ENCODE peak calls at places on chromosomes 4 and X, in six cellular contexts. One of them, this sample, is unnamed.

GRCh38 chr4:152946460-152946859 is 10.3 kb downstream of the FHDC1 start:
- DNase-seq in HCT116: no peak
- DNase-seq in stomach: no peak
- DNase-seq in ovary: no peak
- DNase-seq in H1: no peak
- DNase-seq in thyroid gland: no peak
- DNase-seq in this sample: no peak

GRCh38 chrX:40651620-40652223 is 4.4 kb upstream of the CXorf38 start:
- DNase-seq in HCT116: peak; percentile 45
- DNase-seq in ovary: peak; percentile 67
- DNase-seq in stomach: peak; percentile 77
- DNase-seq in thyroid gland: peak; percentile 73
- DNase-seq in H1: no peak
- DNase-seq in this sample: peak; percentile 75

GRCh38 chr4:138113819-138114415 is 128.2 kb downstream of the SLC7A11 start:
- DNase-seq in stomach: no peak
- DNase-seq in HCT116: no peak
- DNase-seq in H1: no peak
- DNase-seq in thyroid gland: no peak
- DNase-seq in ovary: no peak
- DNase-seq in this sample: no peak

GRCh38 chr4:10333942-10334341 is 123.3 kb downstream of the ZNF518B start:
- DNase-seq in ovary: no peak
- DNase-seq in H1: peak; percentile 60
- DNase-seq in thyroid gland: no peak
- DNase-seq in HCT116: no peak
- DNase-seq in stomach: no peak
- DNase-seq in this sample: no peak

GRCh38 chr4:93791570-93792195 is 36.9 kb upstream of the ATOH1 start:
- DNase-seq in ovary: peak; percentile 46
- DNase-seq in H1: no peak
- DNase-seq in stomach: peak; percentile 59
- DNase-seq in thyroid gland: peak; percentile 55
- DNase-seq in HCT116: peak; percentile 55
- DNase-seq in this sample: peak; percentile 50

GRCh38 chr4:184328022-184328736 is 110.5 kb upstream of the ENPP6 start:
- DNase-seq in ovary: no peak
- DNase-seq in HCT116: no peak
- DNase-seq in stomach: no peak
- DNase-seq in H1: no peak
- DNase-seq in thyroid gland: peak; percentile 69
- DNase-seq in this sample: no peak

GRCh38 chr4:39576268-39576667 is 49.0 kb upstream of the UGDH start:
- DNase-seq in H1: no peak
- DNase-seq in thyroid gland: no peak
- DNase-seq in HCT116: no peak
- DNase-seq in stomach: no peak
- DNase-seq in ovary: no peak
- DNase-seq in this sample: no peak

GRCh38 chrX:17692709-17693346 is 44.5 kb upstream of the SCML1 start:
- DNase-seq in stomach: no peak
- DNase-seq in ovary: no peak
- DNase-seq in HCT116: no peak
- DNase-seq in thyroid gland: no peak
- DNase-seq in H1: no peak
- DNase-seq in this sample: no peak

GRCh38 chrX:133698298-133698697 is 283.0 kb upstream of the GPC4 start:
- DNase-seq in stomach: no peak
- DNase-seq in thyroid gland: no peak
- DNase-seq in H1: no peak
- DNase-seq in HCT116: no peak
- DNase-seq in ovary: no peak
- DNase-seq in this sample: no peak

GRCh38 chr4:133347409-133347808 is 198.3 kb downstream of the PCDH10 start:
- DNase-seq in HCT116: no peak
- DNase-seq in stomach: no peak
- DNase-seq in ovary: no peak
- DNase-seq in H1: no peak
- DNase-seq in thyroid gland: no peak
- DNase-seq in this sample: no peak

GRCh38 chrX:16665089-16665488 is 15.1 kb downstream of the S100G start:
- DNase-seq in H1: no peak
- DNase-seq in stomach: no peak
- DNase-seq in ovary: no peak
- DNase-seq in thyroid gland: no peak
- DNase-seq in HCT116: no peak
- DNase-seq in this sample: no peak

GRCh38 chrX:39440734-39441305 is 639.6 kb downstream of the MID1IP1 start:
- DNase-seq in H1: no peak
- DNase-seq in HCT116: no peak
- DNase-seq in stomach: no peak
- DNase-seq in ovary: no peak
- DNase-seq in thyroid gland: no peak
- DNase-seq in this sample: no peak

GRCh38 chr4:5477613-5478012 is 230.7 kb downstream of the EVC2 start:
- DNase-seq in HCT116: no peak
- DNase-seq in ovary: no peak
- DNase-seq in stomach: no peak
- DNase-seq in thyroid gland: no peak
- DNase-seq in H1: no peak
- DNase-seq in this sample: no peak

GRCh38 chrX:141176586-141177451 is at the start of gene LDOC1:
- DNase-seq in HCT116: no peak
- DNase-seq in ovary: peak; percentile 89
- DNase-seq in stomach: peak; percentile 73
- DNase-seq in thyroid gland: peak; percentile 82
- DNase-seq in H1: peak; percentile 70
- DNase-seq in this sample: peak; percentile 73

GRCh38 chr4:46594658-46595057 is 204.7 kb upstream of the GABRA2 start:
- DNase-seq in stomach: no peak
- DNase-seq in HCT116: no peak
- DNase-seq in H1: no peak
- DNase-seq in thyroid gland: no peak
- DNase-seq in ovary: no peak
- DNase-seq in this sample: no peak

GRCh38 chr4:110586137-110586850 is 36.6 kb downstream of the PITX2 start:
- DNase-seq in H1: no peak
- DNase-seq in ovary: no peak
- DNase-seq in HCT116: peak; percentile 31
- DNase-seq in stomach: no peak
- DNase-seq in thyroid gland: no peak
- DNase-seq in this sample: no peak

GRCh38 chr4:6180841-6181631 is 19.3 kb downstream of the JAKMIP1 start:
- DNase-seq in stomach: no peak
- DNase-seq in ovary: no peak
- DNase-seq in thyroid gland: no peak
- DNase-seq in HCT116: no peak
- DNase-seq in H1: no peak
- DNase-seq in this sample: no peak

GRCh38 chr4:186132577-186133277 is 28.2 kb downstream of the FAM149A start:
- DNase-seq in H1: peak; percentile 34
- DNase-seq in HCT116: peak; percentile 24
- DNase-seq in ovary: no peak
- DNase-seq in thyroid gland: peak; percentile 15
- DNase-seq in stomach: no peak
- DNase-seq in this sample: no peak

GRCh38 chr4:80308466-80308822 is 27.1 kb upstream of the CFAP299 start:
- DNase-seq in thyroid gland: no peak
- DNase-seq in ovary: no peak
- DNase-seq in stomach: no peak
- DNase-seq in H1: no peak
- DNase-seq in HCT116: no peak
- DNase-seq in this sample: no peak
- H3K4me1 ChIP-seq in thyroid gland: no peaks in the 10 kb centered on the region
- H3K4me1 ChIP-seq in ovary: no peaks in the 10 kb centered on the region
- H3K4me1 ChIP-seq in stomach: no peaks in the 10 kb centered on the region
- H3K4me1 ChIP-seq in H1: no peaks in the 10 kb centered on the region
- H3K4me1 ChIP-seq in HCT116: no peaks in the 10 kb centered on the region
- H3K4me1 ChIP-seq in this sample: no peaks in the 10 kb centered on the region

GRCh38 chrX:156001667-156002021 is 4.1 kb downstream of the IL9R start:
- DNase-seq in stomach: no peak
- DNase-seq in thyroid gland: no peak
- DNase-seq in ovary: no peak
- DNase-seq in H1: no peak
- DNase-seq in HCT116: no peak
- DNase-seq in this sample: no peak
- H3K9me3 ChIP-seq in stomach: no peaks in the 10 kb centered on the region
- H3K9me3 ChIP-seq in thyroid gland: no peaks in the 10 kb centered on the region
- H3K9me3 ChIP-seq in ovary: no peaks in the 10 kb centered on the region
- H3K9me3 ChIP-seq in H1: peaks cover 90% of the 10 kb centered on the region
- H3K9me3 ChIP-seq in HCT116: no peaks in the 10 kb centered on the region
- H3K9me3 ChIP-seq in this sample: no peaks in the 10 kb centered on the region

GRCh38 chr4:141759796-141760425 is 123.5 kb downstream of the IL15 start:
- DNase-seq in stomach: no peak
- DNase-seq in ovary: no peak
- DNase-seq in HCT116: no peak
- DNase-seq in thyroid gland: no peak
- DNase-seq in H1: no peak
- DNase-seq in this sample: no peak

GRCh38 chr4:141768954-141769353 is 132.6 kb downstream of the IL15 start:
- DNase-seq in HCT116: no peak
- DNase-seq in ovary: no peak
- DNase-seq in stomach: no peak
- DNase-seq in H1: no peak
- DNase-seq in thyroid gland: no peak
- DNase-seq in this sample: no peak

GRCh38 chr4:141761926-141762325 is 125.5 kb downstream of the IL15 start:
- DNase-seq in ovary: no peak
- DNase-seq in HCT116: no peak
- DNase-seq in H1: no peak
- DNase-seq in thyroid gland: no peak
- DNase-seq in stomach: no peak
- DNase-seq in this sample: no peak

GRCh38 chr4:141763373-141763772 is 127.0 kb downstream of the IL15 start:
- DNase-seq in stomach: no peak
- DNase-seq in H1: no peak
- DNase-seq in thyroid gland: no peak
- DNase-seq in HCT116: no peak
- DNase-seq in ovary: no peak
- DNase-seq in this sample: no peak
- TF ChIP-seq POLR2A in stomach: no peak
- TF ChIP-seq POLR2A in H1: no peak
- TF ChIP-seq POLR2A in thyroid gland: no peak
- TF ChIP-seq POLR2A in HCT116: no peak
- TF ChIP-seq POLR2A in ovary: no peak
- TF ChIP-seq POLR2A in this sample: no peak

GRCh38 chr4:24137596-24137962 is 247.7 kb upstream of the PPARGC1A start:
- DNase-seq in thyroid gland: no peak
- DNase-seq in stomach: no peak
- DNase-seq in H1: no peak
- DNase-seq in HCT116: no peak
- DNase-seq in ovary: no peak
- DNase-seq in this sample: no peak

GRCh38 chr4:24140892-24141291 is 251.0 kb upstream of the PPARGC1A start:
- DNase-seq in ovary: no peak
- DNase-seq in H1: no peak
- DNase-seq in thyroid gland: no peak
- DNase-seq in stomach: no peak
- DNase-seq in HCT116: no peak
- DNase-seq in this sample: no peak

GRCh38 chr4:24141836-24142235 is 252.0 kb upstream of the PPARGC1A start:
- DNase-seq in stomach: no peak
- DNase-seq in thyroid gland: no peak
- DNase-seq in HCT116: no peak
- DNase-seq in H1: no peak
- DNase-seq in ovary: no peak
- DNase-seq in this sample: no peak

GRCh38 chr4:24143741-24144140 is 253.9 kb upstream of the PPARGC1A start:
- DNase-seq in stomach: no peak
- DNase-seq in HCT116: no peak
- DNase-seq in ovary: no peak
- DNase-seq in thyroid gland: peak; percentile 78
- DNase-seq in H1: no peak
- DNase-seq in this sample: no peak

DNA sequence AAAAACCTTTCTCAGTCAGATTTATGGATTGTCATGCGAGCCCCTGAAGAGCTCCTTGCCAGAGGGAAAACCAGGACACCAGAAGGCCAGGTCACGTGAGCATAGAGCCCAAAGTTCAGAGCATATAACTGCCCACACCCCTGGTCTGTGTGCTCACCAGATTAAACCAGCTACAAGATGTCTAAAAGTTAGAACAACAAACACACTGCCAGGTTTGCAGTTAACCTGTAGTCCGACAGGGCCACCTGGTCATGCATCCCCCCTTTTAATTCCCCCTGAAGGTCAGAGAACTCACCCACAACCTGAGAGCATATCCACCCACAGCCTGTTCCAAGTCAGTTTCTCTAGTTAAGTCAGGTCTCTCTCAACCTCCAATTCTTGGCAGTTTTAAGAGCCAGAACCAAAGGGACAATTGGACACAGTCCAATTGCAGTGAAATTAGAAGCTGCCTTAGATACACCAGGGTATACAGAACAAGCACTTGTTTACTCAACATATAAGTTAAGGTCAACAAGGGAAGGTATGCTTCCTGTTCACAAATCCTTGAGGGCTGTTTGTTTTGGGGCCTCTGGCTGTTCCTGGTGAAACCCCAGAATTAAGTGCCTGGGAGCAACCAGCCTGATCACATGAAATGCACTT is 248.2 kb upstream of the PPARGC1A start:
- DNase-seq in H1: no peak
- DNase-seq in HCT116: no peak
- DNase-seq in ovary: no peak
- DNase-seq in stomach: peak; percentile 24
- DNase-seq in thyroid gland: peak; percentile 67
- DNase-seq in this sample: no peak
- H3K4me1 ChIP-seq in H1: peaks cover 2% of the 10 kb centered on the region
- H3K4me1 ChIP-seq in HCT116: no peaks in the 10 kb centered on the region
- H3K4me1 ChIP-seq in ovary: no peaks in the 10 kb centered on the region
- H3K4me1 ChIP-seq in stomach: peaks cover 7% of the 10 kb centered on the region
- H3K4me1 ChIP-seq in thyroid gland: peaks cover 34% of the 10 kb centered on the region
- H3K4me1 ChIP-seq in this sample: no peaks in the 10 kb centered on the region